ENCODE peak calls at places on chromosome 16, in seven cellular contexts. Y is heart left ventricle, U is body of pancreas, J is adrenal gland, K is A549, F is tibial nerve, D is Peyer's patch. G is an unnamed sample.

GRCh38 chr16:49923411-49923810 is 67.5 kb upstream of the ZNF423 start:
- DNase-seq in U (no peak), K (no peak), D (no peak), Y (no peak), F (no peak), J (no peak), G (no peak)

GRCh38 chr16:59586331-59586730 is 852.2 kb upstream of the GOT2 start:
- DNase-seq in F (no peak), U (no peak), Y (no peak), K (no peak), J (no peak), D (no peak), G (no peak)

GRCh38 chr16:89159850-89160354 is 11.6 kb upstream of the CDH15 start:
- DNase-seq in Y (no peak), J (no peak), D (no peak), K (no peak), U (no peak), F (no peak), G (no peak)

GRCh38 chr16:87556941-87557459 is 45.3 kb upstream of the JPH3 start:
- DNase-seq in J (peak), K (no peak), Y (peak), F (no peak), D (no peak), U (no peak), G (no peak)

GRCh38 chr16:17431012-17431411 is 39.7 kb downstream of the XYLT1 start:
- DNase-seq in F (no peak), J (no peak), U (no peak), D (no peak), K (no peak), Y (no peak), G (no peak)

GRCh38 chr16:25297151-25297787 is 39.6 kb upstream of the ZKSCAN2 start:
- DNase-seq in Y (no peak), J (no peak), D (no peak), K (no peak), F (no peak), U (no peak), G (no peak)

GRCh38 chr16:75116081-75116910 is at the start of gene LDHD:
- DNase-seq in J (peak), U (peak), D (no peak), Y (peak), K (peak), F (peak), G (peak)

GRCh38 chr16:349211-349610 is 3.3 kb downstream of the AXIN1 start:
- DNase-seq in Y (no peak), F (no peak), K (no peak), D (no peak), J (peak), U (no peak), G (no peak)

GRCh38 chr16:54069601-54070239 is 216.9 kb downstream of the IRX3 start:
- DNase-seq in U (no peak), D (no peak), J (no peak), Y (no peak), K (no peak), F (no peak), G (no peak)

GRCh38 chr16:30985401-30986128 is 558 bp downstream of the HSD3B7 start:
- DNase-seq in K (peak), Y (no peak), F (no peak), J (peak), D (no peak), U (peak), G (peak)

GRCh38 chr16:27149986-27150385 is 53.3 kb upstream of the KDM8 start:
- DNase-seq in J (no peak), K (no peak), F (no peak), Y (no peak), U (no peak), D (no peak), G (no peak)

GRCh38 chr16:2492292-2492691 is 17.4 kb downstream of the TBC1D24 start:
- DNase-seq in D (no peak), J (no peak), K (no peak), Y (no peak), F (no peak), U (no peak), G (no peak)

GRCh38 chr16:2487517-2487842 is 12.6 kb downstream of the TBC1D24 start:
- DNase-seq in F (no peak), Y (no peak), K (no peak), D (no peak), U (no peak), J (no peak), G (no peak)

GRCh38 chr16:2489581-2489980 is 14.7 kb downstream of the TBC1D24 start:
- DNase-seq in F (no peak), Y (no peak), U (no peak), D (no peak), J (no peak), K (no peak), G (no peak)

GRCh38 chr16:2487903-2488531 is 13.1 kb downstream of the TBC1D24 start:
- DNase-seq in F (no peak), K (no peak), J (no peak), D (no peak), Y (no peak), U (no peak), G (no peak)

GRCh38 chr16:2490190-2491105 is 15.5 kb downstream of the TBC1D24 start:
- DNase-seq in U (no peak), Y (no peak), J (no peak), D (no peak), K (no peak), F (no peak), G (no peak)
- H3K27ac ChIP-seq in U (no peak), Y (no peak), J (no peak), D (no peak), K (no peak), F (no peak), G (no peak)

GRCh38 chr16:48244080-48244862 is at the start of gene LONP2:
- DNase-seq in J (peak), D (peak), U (peak), F (peak), K (peak), Y (peak), G (peak)
- TF ChIP-seq POLR2A in J (peak), D (peak), U (peak), F (peak), K (peak), Y (peak), G (no peak)

GRCh38 chr16:83989300-83989699 is 21.3 kb downstream of the NECAB2 start:
- DNase-seq in K (no peak), Y (no peak), U (peak), J (no peak), F (no peak), D (no peak), G (no peak)
- H3K27ac ChIP-seq in K (no peak), Y (no peak), U (no peak), J (no peak), F (no peak), D (no peak), G (no peak)

GRCh38 chr16:4693956-4694663 is 748 bp downstream of the NUDT16L1 start:
- DNase-seq in Y (peak), U (peak), J (peak), K (peak), F (no peak), D (peak), G (peak)

GRCh38 chr16:4694664-4695451 is 1.5 kb downstream of the NUDT16L1 start:
- DNase-seq in K (no peak), F (no peak), Y (peak), D (no peak), J (peak), U (no peak), G (no peak)

GRCh38 chr16:4696172-4696904 is 3.0 kb downstream of the NUDT16L1 start:
- DNase-seq in D (no peak), J (peak), Y (peak), U (no peak), K (no peak), F (no peak), G (no peak)

GRCh38 chr16:4696905-4697866 is 3.8 kb downstream of the NUDT16L1 start:
- DNase-seq in U (no peak), J (peak), F (no peak), K (no peak), Y (no peak), D (no peak), G (no peak)

GRCh38 chr16:4695473-4696171 is 2.3 kb downstream of the NUDT16L1 start:
- DNase-seq in J (no peak), U (no peak), K (no peak), Y (no peak), D (no peak), F (no peak), G (no peak)
- TF ChIP-seq POLR2A in J (no peak), U (no peak), K (no peak), Y (no peak), D (no peak), F (no peak), G (no peak)

DNA sequence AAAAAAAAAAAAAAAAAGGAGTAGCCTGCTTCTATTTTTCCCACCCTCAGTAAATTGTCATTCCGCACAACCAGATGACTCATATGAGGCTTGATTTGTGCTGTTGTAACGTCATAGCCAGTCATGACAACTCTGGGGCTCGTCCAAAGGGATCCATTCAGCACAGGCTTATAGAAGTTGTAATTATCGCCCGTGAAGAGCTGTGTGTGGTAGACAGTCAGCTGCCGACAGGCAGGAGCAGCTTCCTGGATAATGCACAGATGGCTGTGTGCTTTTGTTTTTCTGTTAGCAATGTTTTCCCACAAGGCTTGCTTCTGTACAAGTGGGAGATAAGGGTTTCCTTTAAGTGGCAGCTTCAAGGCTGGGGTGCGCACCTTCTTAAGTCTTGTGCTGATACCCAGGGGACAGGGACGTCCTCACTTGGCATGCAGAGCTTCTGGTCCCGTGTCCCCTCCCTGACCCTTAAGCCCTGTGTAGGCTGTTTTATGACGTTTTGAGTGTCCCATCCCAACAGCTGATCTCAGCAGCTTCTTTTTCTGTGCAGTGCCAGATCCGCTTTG is 26.0 kb downstream of the SNX29 start:
- DNase-seq in K (no peak), J (peak), D (no peak), Y (no peak), U (no peak), F (no peak), G (no peak)
- H3K27ac ChIP-seq in K (no peak), J (no peak), D (no peak), Y (no peak), U (no peak), F (no peak), G (no peak)

G was measured in stomach.